ENCODE peak calls at places on chromosomes 5 and 9, in four cellular contexts. One of them, this sample, is unnamed.

GRCh38 chr9:36924071-36924470 is 110.0 kb downstream of the PAX5 start:
- DNase-seq in H1: no peak
- DNase-seq in HepG2: peak
- DNase-seq in K562: peak
- DNase-seq in this sample: peak

GRCh38 chr9:14437336-14438231 is 123.6 kb upstream of the NFIB start:
- DNase-seq in H1: no peak
- DNase-seq in HepG2: no peak
- DNase-seq in K562: no peak
- DNase-seq in this sample: no peak

GRCh38 chr5:56711191-56711590 is 104.2 kb upstream of the MAP3K1 start:
- DNase-seq in H1: no peak
- DNase-seq in HepG2: no peak
- DNase-seq in K562: no peak
- DNase-seq in this sample: no peak

GRCh38 chr9:130332384-130332926 is 66.9 kb downstream of the HMCN2 start:
- DNase-seq in H1: no peak
- DNase-seq in HepG2: no peak
- DNase-seq in K562: no peak
- DNase-seq in this sample: no peak

GRCh38 chr9:6997330-6997729 is 239.6 kb downstream of the KDM4C start:
- DNase-seq in H1: no peak
- DNase-seq in HepG2: no peak
- DNase-seq in K562: no peak
- DNase-seq in this sample: no peak

GRCh38 chr9:134887686-134888602 is 7.3 kb downstream of the FCN2 start:
- DNase-seq in H1: no peak
- DNase-seq in HepG2: no peak
- DNase-seq in K562: no peak
- DNase-seq in this sample: no peak

GRCh38 chr5:176732736-176733585 is 77.4 kb upstream of the UNC5A start:
- DNase-seq in H1: peak
- DNase-seq in HepG2: no peak
- DNase-seq in K562: no peak
- DNase-seq in this sample: no peak

GRCh38 chr5:176632777-176633176 is 2.3 kb downstream of the EIF4E1B start:
- DNase-seq in H1: no peak
- DNase-seq in HepG2: no peak
- DNase-seq in K562: no peak
- DNase-seq in this sample: no peak

GRCh38 chr9:114278881-114279570 is 43.9 kb upstream of the ORM1 start:
- DNase-seq in H1: peak
- DNase-seq in HepG2: no peak
- DNase-seq in K562: no peak
- DNase-seq in this sample: no peak

GRCh38 chr5:142960309-142960696 is 190.1 kb downstream of the ARHGAP26 start:
- DNase-seq in H1: no peak
- DNase-seq in HepG2: peak
- DNase-seq in K562: no peak
- DNase-seq in this sample: no peak

GRCh38 chr9:16519001-16519400 is 351.5 kb downstream of the BNC2 start:
- DNase-seq in H1: no peak
- DNase-seq in HepG2: no peak
- DNase-seq in K562: no peak
- DNase-seq in this sample: no peak

GRCh38 chr9:133119461-133120342 is 1.3 kb downstream of the RALGDS start:
- DNase-seq in H1: no peak
- DNase-seq in HepG2: no peak
- DNase-seq in K562: no peak
- DNase-seq in this sample: no peak

GRCh38 chr5:122772446-122772845 is 2.4 kb upstream of the SNX2 start:
- DNase-seq in H1: no peak
- DNase-seq in HepG2: peak
- DNase-seq in K562: no peak
- DNase-seq in this sample: no peak
- TF ChIP-seq HDAC6 in H1: no peak
- TF ChIP-seq HDAC6 in HepG2: no peak
- TF ChIP-seq HDAC6 in K562: no peak
- TF ChIP-seq HDAC6 in this sample: no peak

GRCh38 chr9:100465270-100465669 is 7.7 kb upstream of the TMEFF1 start:
- DNase-seq in H1: no peak
- DNase-seq in HepG2: peak
- DNase-seq in K562: no peak
- DNase-seq in this sample: no peak
- TF ChIP-seq HDAC6 in H1: no peak
- TF ChIP-seq HDAC6 in HepG2: no peak
- TF ChIP-seq HDAC6 in K562: no peak
- TF ChIP-seq HDAC6 in this sample: no peak

DNA sequence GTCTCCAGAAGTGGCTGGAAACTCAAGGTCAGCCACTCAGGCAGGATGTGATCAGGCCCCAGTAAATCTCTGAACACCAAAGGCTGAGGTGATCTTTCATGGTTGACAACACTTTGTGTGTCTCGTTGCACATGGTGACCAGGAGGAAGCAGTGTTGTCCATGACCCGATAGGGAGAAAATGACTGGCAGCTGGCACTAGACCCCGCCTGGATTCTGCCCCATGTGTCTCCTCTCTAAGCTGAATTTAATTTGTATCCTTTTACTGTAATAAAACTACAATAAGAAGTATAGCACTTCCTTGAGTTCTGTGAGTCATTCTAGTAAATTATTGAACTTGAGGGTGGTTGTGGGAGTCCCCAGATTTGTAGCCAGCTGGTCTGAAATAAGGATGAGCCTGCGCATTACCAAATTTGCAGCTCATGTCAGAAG is 55.7 kb downstream of the TMEM215 start:
- DNase-seq in H1: no peak
- DNase-seq in HepG2: no peak
- DNase-seq in K562: no peak
- DNase-seq in this sample: no peak
- TF ChIP-seq HDAC6 in H1: no peak
- TF ChIP-seq HDAC6 in HepG2: no peak
- TF ChIP-seq HDAC6 in K562: no peak
- TF ChIP-seq HDAC6 in this sample: no peak

GRCh38 chr9:127917603-127918002 is 762 bp upstream of the ST6GALNAC4 start:
- DNase-seq in H1: no peak
- DNase-seq in HepG2: no peak
- DNase-seq in K562: no peak
- DNase-seq in this sample: no peak

GRCh38 chr9:127915801-127916664 is 808 bp downstream of the ST6GALNAC4 start:
- DNase-seq in H1: no peak
- DNase-seq in HepG2: no peak
- DNase-seq in K562: peak
- DNase-seq in this sample: no peak

GRCh38 chr9:127915325-127915752 is 1.5 kb downstream of the ST6GALNAC4 start:
- DNase-seq in H1: no peak
- DNase-seq in HepG2: no peak
- DNase-seq in K562: peak
- DNase-seq in this sample: no peak

GRCh38 chr9:127918201-127919107 is 1.6 kb upstream of the ST6GALNAC4 start:
- DNase-seq in H1: no peak
- DNase-seq in HepG2: no peak
- DNase-seq in K562: peak
- DNase-seq in this sample: no peak

DNA sequence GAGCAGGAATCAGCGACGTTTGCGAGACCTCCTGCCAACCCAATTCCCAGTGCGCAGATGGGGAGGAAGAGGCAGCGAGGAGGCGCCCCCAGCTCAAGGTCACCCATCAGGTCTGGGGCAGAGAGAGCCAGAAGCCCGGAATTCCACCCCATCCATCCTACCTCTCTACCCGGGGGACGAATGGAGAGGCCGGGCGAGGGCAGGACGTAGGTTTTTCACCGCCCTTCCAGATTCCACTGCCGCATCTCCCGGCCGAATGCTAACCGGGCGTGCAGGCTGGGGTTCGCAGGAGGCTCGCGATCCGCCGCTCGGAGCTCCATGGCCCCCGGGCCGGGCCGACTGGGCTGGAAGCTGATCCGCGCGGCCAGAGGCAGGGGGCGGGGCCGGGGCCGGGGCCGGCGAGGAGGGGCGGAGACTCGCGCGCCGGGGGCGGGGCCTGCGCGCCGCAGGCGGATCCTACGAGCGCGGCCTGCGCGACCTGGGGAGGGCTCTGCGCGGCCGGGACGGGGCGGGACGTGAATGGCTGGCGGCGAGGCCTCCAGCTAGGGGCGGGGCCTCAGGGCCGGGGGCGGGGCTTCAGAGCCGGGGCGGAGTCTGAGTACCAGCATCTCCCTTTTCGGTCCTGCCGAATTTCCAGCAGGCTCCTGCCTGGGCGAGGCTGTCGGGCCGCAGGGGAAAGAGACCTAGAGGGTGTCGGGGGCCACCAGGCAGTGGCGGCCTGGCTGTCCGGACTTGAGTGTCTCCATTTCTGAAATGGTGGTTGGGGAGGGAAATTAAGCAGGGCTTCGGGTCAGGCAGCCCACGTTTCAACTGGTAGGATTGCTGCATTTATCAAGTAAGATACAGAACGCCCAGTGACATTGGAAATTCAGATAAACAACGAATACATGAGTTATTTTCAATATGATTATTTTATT is at the start of gene ST6GALNAC4:
- DNase-seq in H1: peak
- DNase-seq in HepG2: peak
- DNase-seq in K562: peak
- DNase-seq in this sample: no peak
- TF ChIP-seq HDAC6 in H1: no peak
- TF ChIP-seq HDAC6 in HepG2: no peak
- TF ChIP-seq HDAC6 in K562: no peak
- TF ChIP-seq HDAC6 in this sample: no peak

GRCh38 chr5:2378976-2379375 is 372.5 kb downstream of the IRX2 start:
- DNase-seq in H1: no peak
- DNase-seq in HepG2: no peak
- DNase-seq in K562: no peak
- DNase-seq in this sample: no peak
- TF ChIP-seq HDAC6 in H1: no peak
- TF ChIP-seq HDAC6 in HepG2: no peak
- TF ChIP-seq HDAC6 in K562: no peak
- TF ChIP-seq HDAC6 in this sample: no peak